ENCODE peak calls at places on chromosomes 11 and 22, in ten cellular contexts. One of them, this sample, is unnamed.
A peak's percentile ranks its signal among the peaks of the same experiment; 100 is the strongest.

GRCh38 chr11:105648762-105649161 is 38.9 kb downstream of the GRIA4 start:
- DNase-seq in hippocampal formation: no peak
- DNase-seq in GM19239: no peak
- DNase-seq in progenitor cell of endocrine pancreas: no peak
- DNase-seq in SW 1271: no peak
- DNase-seq in AG20443: no peak
- DNase-seq in Ammon's horn: no peak
- DNase-seq in T-helper 9 cell: no peak
- DNase-seq in activated T-cell treated with anti-CD3 and anti-CD28 coated beads for 48 hours: no peak
- DNase-seq in fibroblast of mammary gland: no peak
- DNase-seq in this sample: no peak

GRCh38 chr11:66115638-66116410 is 45.8 kb downstream of the PACS1 start:
- DNase-seq in hippocampal formation: no peak
- DNase-seq in GM19239: no peak
- DNase-seq in progenitor cell of endocrine pancreas: no peak
- DNase-seq in SW 1271: no peak
- DNase-seq in AG20443: no peak
- DNase-seq in Ammon's horn: no peak
- DNase-seq in T-helper 9 cell: no peak
- DNase-seq in activated T-cell treated with anti-CD3 and anti-CD28 coated beads for 48 hours: no peak
- DNase-seq in fibroblast of mammary gland: no peak
- DNase-seq in this sample: no peak

GRCh38 chr11:70399681-70400112 is 1.4 kb downstream of the CTTN start:
- DNase-seq in hippocampal formation: peak; percentile 10
- DNase-seq in GM19239: no peak
- DNase-seq in progenitor cell of endocrine pancreas: no peak
- DNase-seq in SW 1271: peak; percentile 90
- DNase-seq in AG20443: peak; percentile 96
- DNase-seq in Ammon's horn: no peak
- DNase-seq in T-helper 9 cell: no peak
- DNase-seq in activated T-cell treated with anti-CD3 and anti-CD28 coated beads for 48 hours: no peak
- DNase-seq in fibroblast of mammary gland: peak; percentile 96
- DNase-seq in this sample: no peak

GRCh38 chr11:77402218-77402556 is 71.7 kb downstream of the PAK1 start:
- DNase-seq in hippocampal formation: no peak
- DNase-seq in GM19239: no peak
- DNase-seq in progenitor cell of endocrine pancreas: no peak
- DNase-seq in SW 1271: no peak
- DNase-seq in AG20443: no peak
- DNase-seq in Ammon's horn: no peak
- DNase-seq in T-helper 9 cell: no peak
- DNase-seq in activated T-cell treated with anti-CD3 and anti-CD28 coated beads for 48 hours: no peak
- DNase-seq in fibroblast of mammary gland: no peak
- DNase-seq in this sample: no peak

GRCh38 chr22:35480143-35480542 is 60.5 kb upstream of the RASD2 start:
- DNase-seq in hippocampal formation: no peak
- DNase-seq in GM19239: no peak
- DNase-seq in progenitor cell of endocrine pancreas: no peak
- DNase-seq in SW 1271: no peak
- DNase-seq in AG20443: peak; percentile 44
- DNase-seq in Ammon's horn: no peak
- DNase-seq in T-helper 9 cell: no peak
- DNase-seq in activated T-cell treated with anti-CD3 and anti-CD28 coated beads for 48 hours: no peak
- DNase-seq in fibroblast of mammary gland: peak; percentile 47
- DNase-seq in this sample: peak; percentile 18

GRCh38 chr22:26887456-26887855 is 230.1 kb downstream of the MIAT start:
- DNase-seq in hippocampal formation: no peak
- DNase-seq in GM19239: no peak
- DNase-seq in progenitor cell of endocrine pancreas: no peak
- DNase-seq in SW 1271: peak; percentile 28
- DNase-seq in AG20443: peak; percentile 82
- DNase-seq in Ammon's horn: no peak
- DNase-seq in T-helper 9 cell: no peak
- DNase-seq in activated T-cell treated with anti-CD3 and anti-CD28 coated beads for 48 hours: no peak
- DNase-seq in fibroblast of mammary gland: peak; percentile 82
- DNase-seq in this sample: no peak

GRCh38 chr22:36471341-36471821 is 10.1 kb downstream of the TXN2 start:
- DNase-seq in hippocampal formation: no peak
- DNase-seq in GM19239: no peak
- DNase-seq in progenitor cell of endocrine pancreas: no peak
- DNase-seq in SW 1271: no peak
- DNase-seq in AG20443: peak; percentile 45
- DNase-seq in Ammon's horn: no peak
- DNase-seq in T-helper 9 cell: no peak
- DNase-seq in activated T-cell treated with anti-CD3 and anti-CD28 coated beads for 48 hours: no peak
- DNase-seq in fibroblast of mammary gland: peak; percentile 75
- DNase-seq in this sample: no peak

GRCh38 chr11:108865411-108865810 is 200.5 kb downstream of the DDX10 start:
- DNase-seq in hippocampal formation: no peak
- DNase-seq in GM19239: no peak
- DNase-seq in progenitor cell of endocrine pancreas: no peak
- DNase-seq in SW 1271: no peak
- DNase-seq in AG20443: no peak
- DNase-seq in Ammon's horn: no peak
- DNase-seq in T-helper 9 cell: no peak
- DNase-seq in activated T-cell treated with anti-CD3 and anti-CD28 coated beads for 48 hours: no peak
- DNase-seq in fibroblast of mammary gland: peak; percentile 31
- DNase-seq in this sample: no peak

GRCh38 chr11:100675115-100675650 is 11.9 kb upstream of the ARHGAP42 start:
- DNase-seq in hippocampal formation: no peak
- DNase-seq in GM19239: no peak
- DNase-seq in progenitor cell of endocrine pancreas: no peak
- DNase-seq in SW 1271: no peak
- DNase-seq in AG20443: no peak
- DNase-seq in Ammon's horn: no peak
- DNase-seq in T-helper 9 cell: no peak
- DNase-seq in activated T-cell treated with anti-CD3 and anti-CD28 coated beads for 48 hours: no peak
- DNase-seq in fibroblast of mammary gland: no peak
- DNase-seq in this sample: no peak

GRCh38 chr11:130202009-130202817 is 42.6 kb downstream of the ST14 start:
- DNase-seq in hippocampal formation: no peak
- DNase-seq in GM19239: no peak
- DNase-seq in progenitor cell of endocrine pancreas: no peak
- DNase-seq in SW 1271: no peak
- DNase-seq in AG20443: no peak
- DNase-seq in Ammon's horn: no peak
- DNase-seq in T-helper 9 cell: no peak
- DNase-seq in activated T-cell treated with anti-CD3 and anti-CD28 coated beads for 48 hours: no peak
- DNase-seq in fibroblast of mammary gland: no peak
- DNase-seq in this sample: peak; percentile 34

GRCh38 chr22:31211504-31211861 is 615 bp upstream of the LIMK2 start:
- DNase-seq in hippocampal formation: no peak
- DNase-seq in GM19239: no peak
- DNase-seq in progenitor cell of endocrine pancreas: no peak
- DNase-seq in SW 1271: no peak
- DNase-seq in AG20443: no peak
- DNase-seq in Ammon's horn: no peak
- DNase-seq in T-helper 9 cell: no peak
- DNase-seq in activated T-cell treated with anti-CD3 and anti-CD28 coated beads for 48 hours: no peak
- DNase-seq in fibroblast of mammary gland: peak; percentile 14
- DNase-seq in this sample: no peak

GRCh38 chr11:14361951-14362350 is 3.0 kb upstream of the RRAS2 start:
- DNase-seq in hippocampal formation: no peak
- DNase-seq in GM19239: no peak
- DNase-seq in progenitor cell of endocrine pancreas: no peak
- DNase-seq in SW 1271: no peak
- DNase-seq in AG20443: no peak
- DNase-seq in Ammon's horn: no peak
- DNase-seq in T-helper 9 cell: no peak
- DNase-seq in activated T-cell treated with anti-CD3 and anti-CD28 coated beads for 48 hours: no peak
- DNase-seq in fibroblast of mammary gland: no peak
- DNase-seq in this sample: no peak

GRCh38 chr22:38461414-38462081 is 6.3 kb upstream of the KDELR3 start:
- DNase-seq in hippocampal formation: peak; percentile 42
- DNase-seq in GM19239: no peak
- DNase-seq in progenitor cell of endocrine pancreas: peak; percentile 81
- DNase-seq in SW 1271: peak; percentile 16
- DNase-seq in AG20443: peak; percentile 88
- DNase-seq in Ammon's horn: peak; percentile 79
- DNase-seq in T-helper 9 cell: peak; percentile 25
- DNase-seq in activated T-cell treated with anti-CD3 and anti-CD28 coated beads for 48 hours: peak; percentile 68
- DNase-seq in fibroblast of mammary gland: peak; percentile 75
- DNase-seq in this sample: peak; percentile 53

GRCh38 chr11:1453611-1454386 is 32.8 kb downstream of the MOB2 start:
- DNase-seq in hippocampal formation: no peak
- DNase-seq in GM19239: peak; percentile 82
- DNase-seq in progenitor cell of endocrine pancreas: no peak
- DNase-seq in SW 1271: peak; percentile 5
- DNase-seq in AG20443: no peak
- DNase-seq in Ammon's horn: no peak
- DNase-seq in T-helper 9 cell: peak; percentile 41
- DNase-seq in activated T-cell treated with anti-CD3 and anti-CD28 coated beads for 48 hours: peak; percentile 33
- DNase-seq in fibroblast of mammary gland: no peak
- DNase-seq in this sample: peak; percentile 25

GRCh38 chr11:5550440-5551095 is 2.2 kb upstream of the OR52H1 start:
- DNase-seq in hippocampal formation: no peak
- DNase-seq in GM19239: no peak
- DNase-seq in progenitor cell of endocrine pancreas: no peak
- DNase-seq in SW 1271: peak; percentile 65
- DNase-seq in AG20443: peak; percentile 50
- DNase-seq in Ammon's horn: no peak
- DNase-seq in T-helper 9 cell: no peak
- DNase-seq in activated T-cell treated with anti-CD3 and anti-CD28 coated beads for 48 hours: no peak
- DNase-seq in fibroblast of mammary gland: peak; percentile 83
- DNase-seq in this sample: no peak

GRCh38 chr11:100927579-100927978 is 202.0 kb downstream of the PGR start:
- DNase-seq in hippocampal formation: no peak
- DNase-seq in GM19239: no peak
- DNase-seq in progenitor cell of endocrine pancreas: no peak
- DNase-seq in SW 1271: no peak
- DNase-seq in AG20443: no peak
- DNase-seq in Ammon's horn: no peak
- DNase-seq in T-helper 9 cell: no peak
- DNase-seq in activated T-cell treated with anti-CD3 and anti-CD28 coated beads for 48 hours: no peak
- DNase-seq in fibroblast of mammary gland: no peak
- DNase-seq in this sample: no peak

GRCh38 chr11:57468276-57468675 is 7.9 kb downstream of the RTN4RL2 start:
- DNase-seq in hippocampal formation: no peak
- DNase-seq in GM19239: no peak
- DNase-seq in progenitor cell of endocrine pancreas: no peak
- DNase-seq in SW 1271: no peak
- DNase-seq in AG20443: no peak
- DNase-seq in Ammon's horn: no peak
- DNase-seq in T-helper 9 cell: no peak
- DNase-seq in activated T-cell treated with anti-CD3 and anti-CD28 coated beads for 48 hours: no peak
- DNase-seq in fibroblast of mammary gland: no peak
- DNase-seq in this sample: no peak